ENCODE peak calls at places on chromosome 18, in nine cellular contexts. One of them, this sample, is unnamed.

GRCh38 chr18:50695431-50696176 is 124.2 kb downstream of the MRO start:
- DNase-seq in cardiac muscle cell: peak; percentile 71
- DNase-seq in thyroid gland: no peak
- DNase-seq in adrenal gland: no peak
- DNase-seq in kidney: no peak
- DNase-seq in neural progenitor cell: no peak
- DNase-seq in gastrocnemius medialis: no peak
- DNase-seq in Peyer's patch: no peak
- DNase-seq in PC-9: no peak
- DNase-seq in this sample: no peak

GRCh38 chr18:42545825-42546224 is 569.7 kb downstream of the RIT2 start:
- DNase-seq in cardiac muscle cell: no peak
- DNase-seq in Peyer's patch: no peak
- DNase-seq in PC-9: no peak
- DNase-seq in kidney: no peak
- DNase-seq in thyroid gland: no peak
- DNase-seq in adrenal gland: no peak
- DNase-seq in neural progenitor cell: no peak
- DNase-seq in gastrocnemius medialis: no peak
- DNase-seq in this sample: no peak

GRCh38 chr18:13239557-13239956 is 21.0 kb downstream of the LDLRAD4 start:
- DNase-seq in PC-9: no peak
- DNase-seq in cardiac muscle cell: no peak
- DNase-seq in neural progenitor cell: peak; percentile 77
- DNase-seq in kidney: no peak
- DNase-seq in adrenal gland: no peak
- DNase-seq in gastrocnemius medialis: no peak
- DNase-seq in Peyer's patch: no peak
- DNase-seq in thyroid gland: no peak
- DNase-seq in this sample: peak; percentile 32

GRCh38 chr18:3619222-3619621 is 169.2 kb downstream of the TGIF1 start:
- DNase-seq in thyroid gland: no peak
- DNase-seq in neural progenitor cell: no peak
- DNase-seq in PC-9: no peak
- DNase-seq in Peyer's patch: no peak
- DNase-seq in cardiac muscle cell: no peak
- DNase-seq in kidney: no peak
- DNase-seq in adrenal gland: no peak
- DNase-seq in gastrocnemius medialis: no peak
- DNase-seq in this sample: no peak

GRCh38 chr18:54209471-54210180 is 14.8 kb downstream of the MBD2 start:
- DNase-seq in adrenal gland: no peak
- DNase-seq in PC-9: no peak
- DNase-seq in cardiac muscle cell: no peak
- DNase-seq in Peyer's patch: no peak
- DNase-seq in kidney: no peak
- DNase-seq in gastrocnemius medialis: no peak
- DNase-seq in thyroid gland: no peak
- DNase-seq in neural progenitor cell: no peak
- DNase-seq in this sample: no peak

GRCh38 chr18:3402962-3403585 is 46.9 kb upstream of the TGIF1 start:
- DNase-seq in adrenal gland: no peak
- DNase-seq in thyroid gland: no peak
- DNase-seq in gastrocnemius medialis: no peak
- DNase-seq in cardiac muscle cell: no peak
- DNase-seq in kidney: no peak
- DNase-seq in Peyer's patch: peak; percentile 47
- DNase-seq in neural progenitor cell: no peak
- DNase-seq in PC-9: no peak
- DNase-seq in this sample: no peak

GRCh38 chr18:34495434-34495833 is 214.7 kb upstream of the DTNA start:
- DNase-seq in cardiac muscle cell: no peak
- DNase-seq in PC-9: no peak
- DNase-seq in adrenal gland: no peak
- DNase-seq in kidney: no peak
- DNase-seq in neural progenitor cell: no peak
- DNase-seq in thyroid gland: no peak
- DNase-seq in Peyer's patch: no peak
- DNase-seq in gastrocnemius medialis: no peak
- DNase-seq in this sample: no peak

GRCh38 chr18:56740645-56741044 is 89.5 kb downstream of the WDR7 start:
- DNase-seq in Peyer's patch: no peak
- DNase-seq in neural progenitor cell: no peak
- DNase-seq in thyroid gland: no peak
- DNase-seq in PC-9: no peak
- DNase-seq in cardiac muscle cell: no peak
- DNase-seq in adrenal gland: no peak
- DNase-seq in kidney: no peak
- DNase-seq in gastrocnemius medialis: no peak
- DNase-seq in this sample: no peak

GRCh38 chr18:48667276-48668254 is 128.7 kb downstream of the CTIF start:
- DNase-seq in neural progenitor cell: peak; percentile 59
- DNase-seq in gastrocnemius medialis: no peak
- DNase-seq in PC-9: peak; percentile 44
- DNase-seq in Peyer's patch: no peak
- DNase-seq in adrenal gland: no peak
- DNase-seq in thyroid gland: no peak
- DNase-seq in cardiac muscle cell: peak; percentile 41
- DNase-seq in kidney: no peak
- DNase-seq in this sample: no peak

GRCh38 chr18:73261923-73262322 is 394.1 kb upstream of the NETO1 start:
- DNase-seq in PC-9: no peak
- DNase-seq in adrenal gland: no peak
- DNase-seq in cardiac muscle cell: no peak
- DNase-seq in thyroid gland: no peak
- DNase-seq in Peyer's patch: no peak
- DNase-seq in kidney: no peak
- DNase-seq in neural progenitor cell: no peak
- DNase-seq in gastrocnemius medialis: no peak
- DNase-seq in this sample: no peak

GRCh38 chr18:34866739-34867138 is 156.6 kb downstream of the DTNA start:
- DNase-seq in thyroid gland: no peak
- DNase-seq in gastrocnemius medialis: no peak
- DNase-seq in adrenal gland: no peak
- DNase-seq in neural progenitor cell: peak; percentile 27
- DNase-seq in Peyer's patch: no peak
- DNase-seq in kidney: no peak
- DNase-seq in cardiac muscle cell: no peak
- DNase-seq in PC-9: no peak
- DNase-seq in this sample: no peak

GRCh38 chr18:44758821-44759624 is 78.3 kb downstream of the SETBP1 start:
- DNase-seq in cardiac muscle cell: no peak
- DNase-seq in kidney: no peak
- DNase-seq in thyroid gland: no peak
- DNase-seq in adrenal gland: no peak
- DNase-seq in gastrocnemius medialis: no peak
- DNase-seq in PC-9: no peak
- DNase-seq in neural progenitor cell: no peak
- DNase-seq in Peyer's patch: peak; percentile 58
- DNase-seq in this sample: no peak

GRCh38 chr18:49177812-49178211 is 227.0 kb upstream of the SMAD7 start:
- DNase-seq in cardiac muscle cell: no peak
- DNase-seq in adrenal gland: no peak
- DNase-seq in gastrocnemius medialis: no peak
- DNase-seq in kidney: no peak
- DNase-seq in PC-9: no peak
- DNase-seq in Peyer's patch: no peak
- DNase-seq in neural progenitor cell: no peak
- DNase-seq in thyroid gland: no peak
- DNase-seq in this sample: no peak

GRCh38 chr18:51890762-51891161 is 449.2 kb upstream of the DCC start:
- DNase-seq in Peyer's patch: no peak
- DNase-seq in gastrocnemius medialis: no peak
- DNase-seq in kidney: no peak
- DNase-seq in thyroid gland: no peak
- DNase-seq in PC-9: peak; percentile 60
- DNase-seq in cardiac muscle cell: no peak
- DNase-seq in adrenal gland: no peak
- DNase-seq in neural progenitor cell: no peak
- DNase-seq in this sample: no peak

GRCh38 chr18:68355637-68356036 is 359.3 kb downstream of the TMX3 start:
- DNase-seq in cardiac muscle cell: no peak
- DNase-seq in Peyer's patch: no peak
- DNase-seq in adrenal gland: no peak
- DNase-seq in gastrocnemius medialis: no peak
- DNase-seq in thyroid gland: no peak
- DNase-seq in neural progenitor cell: no peak
- DNase-seq in kidney: no peak
- DNase-seq in PC-9: no peak
- DNase-seq in this sample: no peak

GRCh38 chr18:39776766-39777165 is 2178.3 kb upstream of the PIK3C3 start:
- DNase-seq in cardiac muscle cell: no peak
- DNase-seq in neural progenitor cell: no peak
- DNase-seq in PC-9: no peak
- DNase-seq in gastrocnemius medialis: no peak
- DNase-seq in kidney: no peak
- DNase-seq in Peyer's patch: no peak
- DNase-seq in adrenal gland: no peak
- DNase-seq in thyroid gland: no peak
- DNase-seq in this sample: no peak

GRCh38 chr18:30556112-30556511 is 486.4 kb downstream of the DSC3 start:
- DNase-seq in thyroid gland: no peak
- DNase-seq in kidney: no peak
- DNase-seq in neural progenitor cell: no peak
- DNase-seq in PC-9: no peak
- DNase-seq in adrenal gland: no peak
- DNase-seq in Peyer's patch: no peak
- DNase-seq in gastrocnemius medialis: no peak
- DNase-seq in cardiac muscle cell: no peak
- DNase-seq in this sample: no peak

GRCh38 chr18:36094431-36094830 is 27.1 kb upstream of the RPRD1A start:
- DNase-seq in gastrocnemius medialis: no peak
- DNase-seq in neural progenitor cell: no peak
- DNase-seq in thyroid gland: no peak
- DNase-seq in kidney: no peak
- DNase-seq in PC-9: no peak
- DNase-seq in cardiac muscle cell: no peak
- DNase-seq in adrenal gland: no peak
- DNase-seq in Peyer's patch: no peak
- DNase-seq in this sample: no peak

GRCh38 chr18:36096955-36097354 is 29.6 kb upstream of the RPRD1A start:
- DNase-seq in Peyer's patch: no peak
- DNase-seq in adrenal gland: no peak
- DNase-seq in thyroid gland: no peak
- DNase-seq in kidney: no peak
- DNase-seq in neural progenitor cell: no peak
- DNase-seq in cardiac muscle cell: no peak
- DNase-seq in gastrocnemius medialis: no peak
- DNase-seq in PC-9: no peak
- DNase-seq in this sample: no peak

GRCh38 chr18:36101943-36102342 is 27.2 kb downstream of the SLC39A6 start:
- DNase-seq in adrenal gland: no peak
- DNase-seq in gastrocnemius medialis: no peak
- DNase-seq in cardiac muscle cell: no peak
- DNase-seq in neural progenitor cell: no peak
- DNase-seq in PC-9: no peak
- DNase-seq in kidney: no peak
- DNase-seq in thyroid gland: no peak
- DNase-seq in Peyer's patch: no peak
- DNase-seq in this sample: no peak

GRCh38 chr18:36099311-36099710 is 29.8 kb downstream of the SLC39A6 start:
- DNase-seq in Peyer's patch: no peak
- DNase-seq in PC-9: no peak
- DNase-seq in kidney: no peak
- DNase-seq in adrenal gland: no peak
- DNase-seq in cardiac muscle cell: no peak
- DNase-seq in thyroid gland: no peak
- DNase-seq in gastrocnemius medialis: no peak
- DNase-seq in neural progenitor cell: no peak
- DNase-seq in this sample: no peak

DNA sequence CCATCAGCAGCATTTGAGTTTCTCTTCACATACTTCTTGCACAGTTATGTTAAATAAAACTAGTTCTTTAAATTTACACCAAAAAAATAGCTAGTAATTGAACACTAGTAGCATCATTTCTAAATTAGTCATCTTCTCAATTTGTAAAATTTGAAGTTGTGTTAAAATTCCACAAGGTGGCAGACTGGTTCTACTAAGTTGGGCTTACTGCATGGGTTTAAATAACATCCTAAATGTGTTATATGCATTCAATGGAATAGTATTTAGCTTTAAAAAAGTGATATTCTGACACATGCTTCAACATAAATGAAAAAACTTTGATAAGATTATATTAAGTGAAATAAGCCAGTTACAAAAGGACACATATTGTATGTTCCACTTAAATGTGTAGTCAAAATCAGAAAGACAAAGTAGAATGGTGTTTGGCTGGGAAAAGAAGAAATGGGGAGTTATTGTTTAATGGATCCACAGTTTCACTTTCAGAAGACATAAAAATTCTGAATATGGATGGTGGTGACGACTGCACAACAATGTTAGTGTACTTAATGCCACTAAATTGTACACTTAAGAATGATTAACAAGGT is 28.7 kb upstream of the RPRD1A start:
- DNase-seq in neural progenitor cell: peak; percentile 67
- DNase-seq in adrenal gland: no peak
- DNase-seq in PC-9: peak; percentile 51
- DNase-seq in kidney: no peak
- DNase-seq in thyroid gland: no peak
- DNase-seq in gastrocnemius medialis: no peak
- DNase-seq in Peyer's patch: no peak
- DNase-seq in cardiac muscle cell: peak; percentile 63
- DNase-seq in this sample: no peak
- TF ChIP-seq CTCF in neural progenitor cell: peak; percentile 79
- TF ChIP-seq CTCF in adrenal gland: peak; percentile 68
- TF ChIP-seq CTCF in PC-9: peak; percentile 73
- TF ChIP-seq CTCF in kidney: peak; percentile 59
- TF ChIP-seq CTCF in thyroid gland: peak; percentile 57
- TF ChIP-seq CTCF in gastrocnemius medialis: no peak
- TF ChIP-seq CTCF in Peyer's patch: peak; percentile 56
- TF ChIP-seq CTCF in cardiac muscle cell: peak; percentile 45
- TF ChIP-seq CTCF in this sample: peak; percentile 56

GRCh38 chr18:74950479-74950878 is 258.5 kb downstream of the PTGR3 start:
- DNase-seq in Peyer's patch: no peak
- DNase-seq in kidney: no peak
- DNase-seq in adrenal gland: no peak
- DNase-seq in cardiac muscle cell: no peak
- DNase-seq in PC-9: no peak
- DNase-seq in thyroid gland: no peak
- DNase-seq in gastrocnemius medialis: no peak
- DNase-seq in neural progenitor cell: no peak
- DNase-seq in this sample: no peak
- H3K4me1 ChIP-seq in Peyer's patch: no peaks in the 10 kb centered on the region
- H3K4me1 ChIP-seq in kidney: no peaks in the 10 kb centered on the region
- H3K4me1 ChIP-seq in adrenal gland: no peaks in the 10 kb centered on the region
- H3K4me1 ChIP-seq in cardiac muscle cell: peaks cover 11% of the 10 kb centered on the region
- H3K4me1 ChIP-seq in PC-9: peaks cover 23% of the 10 kb centered on the region
- H3K4me1 ChIP-seq in thyroid gland: peaks cover 18% of the 10 kb centered on the region
- H3K4me1 ChIP-seq in gastrocnemius medialis: no peaks in the 10 kb centered on the region
- H3K4me1 ChIP-seq in neural progenitor cell: peaks cover 23% of the 10 kb centered on the region
- H3K4me1 ChIP-seq in this sample: peaks cover 26% of the 10 kb centered on the region

GRCh38 chr18:9869713-9870430 is 15.9 kb upstream of the TXNDC2 start:
- DNase-seq in cardiac muscle cell: no peak
- DNase-seq in gastrocnemius medialis: no peak
- DNase-seq in kidney: no peak
- DNase-seq in PC-9: peak; percentile 84
- DNase-seq in Peyer's patch: no peak
- DNase-seq in neural progenitor cell: no peak
- DNase-seq in adrenal gland: peak; percentile 90
- DNase-seq in thyroid gland: no peak
- DNase-seq in this sample: no peak
- H3K27ac ChIP-seq in cardiac muscle cell: no peak overlapping the region
- H3K27ac ChIP-seq in gastrocnemius medialis: no peak overlapping the region
- H3K27ac ChIP-seq in kidney: no peak overlapping the region
- H3K27ac ChIP-seq in PC-9: peak overlapping the region; percentile 93
- H3K27ac ChIP-seq in Peyer's patch: no peak overlapping the region
- H3K27ac ChIP-seq in neural progenitor cell: no peak overlapping the region
- H3K27ac ChIP-seq in adrenal gland: peak overlapping the region; percentile 87
- H3K27ac ChIP-seq in thyroid gland: no peak overlapping the region
- H3K27ac ChIP-seq in this sample: no peak overlapping the region

GRCh38 chr18:32358075-32358474 is 112.6 kb downstream of the GAREM1 start:
- DNase-seq in PC-9: no peak
- DNase-seq in cardiac muscle cell: peak; percentile 8
- DNase-seq in kidney: no peak
- DNase-seq in adrenal gland: no peak
- DNase-seq in Peyer's patch: no peak
- DNase-seq in neural progenitor cell: peak; percentile 8
- DNase-seq in gastrocnemius medialis: no peak
- DNase-seq in thyroid gland: no peak
- DNase-seq in this sample: no peak
- TF ChIP-seq CTCF in PC-9: no peak
- TF ChIP-seq CTCF in cardiac muscle cell: no peak
- TF ChIP-seq CTCF in kidney: no peak
- TF ChIP-seq CTCF in adrenal gland: no peak
- TF ChIP-seq CTCF in Peyer's patch: no peak
- TF ChIP-seq CTCF in neural progenitor cell: no peak
- TF ChIP-seq CTCF in gastrocnemius medialis: no peak
- TF ChIP-seq CTCF in thyroid gland: no peak
- TF ChIP-seq CTCF in this sample: no peak

This sample was measured in lower lobe of right lung.